ENCODE peak calls at places on chromosomes 11 and 22, in eight cellular contexts. One of them, this sample, is unnamed.

GRCh38 chr22:24305260-24305692 is 34.6 kb downstream of the SPECC1L start:
- DNase-seq in HEK293T: no peak
- DNase-seq in adipocyte: no peak
- DNase-seq in uterus: no peak
- DNase-seq in NCI-H1694 treated with DMSO at 0.1 percent for 48 hours: no peak
- DNase-seq in stimulated activated CD8-positive, alpha-beta memory T cell treated with anti-CD3 and anti-CD28 coated beads, Interleukin-4, amount 100 ng/mL, for 1 hour: no peak
- DNase-seq in fibroblast of villous mesenchyme: peak
- DNase-seq in activated T-helper 2 cell treated with anti-CD3 and anti-CD28 coated beads, Interferon-gamma antibody, Interleukin-2, Interleukin-4, amounts not matched to agents 10 μg/mL and 5 μg/mL and 100 μg/mL, durations not matched to agents 14 hours and 24 hours and 36 hours: no peak
- DNase-seq in this sample: no peak

GRCh38 chr22:33465554-33465953 is 407.4 kb upstream of the SYN3 start:
- DNase-seq in HEK293T: no peak
- DNase-seq in adipocyte: no peak
- DNase-seq in uterus: no peak
- DNase-seq in NCI-H1694 treated with DMSO at 0.1 percent for 48 hours: no peak
- DNase-seq in stimulated activated CD8-positive, alpha-beta memory T cell treated with anti-CD3 and anti-CD28 coated beads, Interleukin-4, amount 100 ng/mL, for 1 hour: no peak
- DNase-seq in fibroblast of villous mesenchyme: no peak
- DNase-seq in activated T-helper 2 cell treated with anti-CD3 and anti-CD28 coated beads, Interferon-gamma antibody, Interleukin-2, Interleukin-4, amounts not matched to agents 10 μg/mL and 5 μg/mL and 100 μg/mL, durations not matched to agents 14 hours and 24 hours and 36 hours: no peak
- DNase-seq in this sample: no peak

GRCh38 chr11:4093519-4094347 is 866 bp upstream of the RRM1 start:
- DNase-seq in HEK293T: no peak
- DNase-seq in adipocyte: no peak
- DNase-seq in uterus: no peak
- DNase-seq in NCI-H1694 treated with DMSO at 0.1 percent for 48 hours: no peak
- DNase-seq in stimulated activated CD8-positive, alpha-beta memory T cell treated with anti-CD3 and anti-CD28 coated beads, Interleukin-4, amount 100 ng/mL, for 1 hour: no peak
- DNase-seq in fibroblast of villous mesenchyme: no peak
- DNase-seq in activated T-helper 2 cell treated with anti-CD3 and anti-CD28 coated beads, Interferon-gamma antibody, Interleukin-2, Interleukin-4, amounts not matched to agents 10 μg/mL and 5 μg/mL and 100 μg/mL, durations not matched to agents 14 hours and 24 hours and 36 hours: no peak
- DNase-seq in this sample: no peak

GRCh38 chr11:12280199-12280837 is 97.1 kb upstream of the PARVA start:
- DNase-seq in HEK293T: no peak
- DNase-seq in adipocyte: no peak
- DNase-seq in uterus: no peak
- DNase-seq in NCI-H1694 treated with DMSO at 0.1 percent for 48 hours: no peak
- DNase-seq in stimulated activated CD8-positive, alpha-beta memory T cell treated with anti-CD3 and anti-CD28 coated beads, Interleukin-4, amount 100 ng/mL, for 1 hour: no peak
- DNase-seq in fibroblast of villous mesenchyme: no peak
- DNase-seq in activated T-helper 2 cell treated with anti-CD3 and anti-CD28 coated beads, Interferon-gamma antibody, Interleukin-2, Interleukin-4, amounts not matched to agents 10 μg/mL and 5 μg/mL and 100 μg/mL, durations not matched to agents 14 hours and 24 hours and 36 hours: no peak
- DNase-seq in this sample: no peak

GRCh38 chr11:65307298-65308229 is 7.1 kb upstream of the CDC42EP2 start:
- DNase-seq in HEK293T: no peak
- DNase-seq in adipocyte: no peak
- DNase-seq in uterus: no peak
- DNase-seq in NCI-H1694 treated with DMSO at 0.1 percent for 48 hours: no peak
- DNase-seq in stimulated activated CD8-positive, alpha-beta memory T cell treated with anti-CD3 and anti-CD28 coated beads, Interleukin-4, amount 100 ng/mL, for 1 hour: no peak
- DNase-seq in fibroblast of villous mesenchyme: no peak
- DNase-seq in activated T-helper 2 cell treated with anti-CD3 and anti-CD28 coated beads, Interferon-gamma antibody, Interleukin-2, Interleukin-4, amounts not matched to agents 10 μg/mL and 5 μg/mL and 100 μg/mL, durations not matched to agents 14 hours and 24 hours and 36 hours: no peak
- DNase-seq in this sample: no peak

GRCh38 chr22:20247010-20247505 is 21.1 kb downstream of the RTN4R start:
- DNase-seq in HEK293T: no peak
- DNase-seq in adipocyte: peak
- DNase-seq in uterus: peak
- DNase-seq in NCI-H1694 treated with DMSO at 0.1 percent for 48 hours: no peak
- DNase-seq in stimulated activated CD8-positive, alpha-beta memory T cell treated with anti-CD3 and anti-CD28 coated beads, Interleukin-4, amount 100 ng/mL, for 1 hour: no peak
- DNase-seq in fibroblast of villous mesenchyme: peak
- DNase-seq in activated T-helper 2 cell treated with anti-CD3 and anti-CD28 coated beads, Interferon-gamma antibody, Interleukin-2, Interleukin-4, amounts not matched to agents 10 μg/mL and 5 μg/mL and 100 μg/mL, durations not matched to agents 14 hours and 24 hours and 36 hours: no peak
- DNase-seq in this sample: no peak

GRCh38 chr11:78957481-78958245 is 383.0 kb upstream of the NARS2 start:
- DNase-seq in HEK293T: no peak
- DNase-seq in adipocyte: peak
- DNase-seq in uterus: no peak
- DNase-seq in NCI-H1694 treated with DMSO at 0.1 percent for 48 hours: no peak
- DNase-seq in stimulated activated CD8-positive, alpha-beta memory T cell treated with anti-CD3 and anti-CD28 coated beads, Interleukin-4, amount 100 ng/mL, for 1 hour: no peak
- DNase-seq in fibroblast of villous mesenchyme: peak
- DNase-seq in activated T-helper 2 cell treated with anti-CD3 and anti-CD28 coated beads, Interferon-gamma antibody, Interleukin-2, Interleukin-4, amounts not matched to agents 10 μg/mL and 5 μg/mL and 100 μg/mL, durations not matched to agents 14 hours and 24 hours and 36 hours: no peak
- DNase-seq in this sample: no peak

GRCh38 chr11:66595245-66595904 is 2.4 kb downstream of the CCS start:
- DNase-seq in HEK293T: no peak
- DNase-seq in adipocyte: no peak
- DNase-seq in uterus: no peak
- DNase-seq in NCI-H1694 treated with DMSO at 0.1 percent for 48 hours: no peak
- DNase-seq in stimulated activated CD8-positive, alpha-beta memory T cell treated with anti-CD3 and anti-CD28 coated beads, Interleukin-4, amount 100 ng/mL, for 1 hour: no peak
- DNase-seq in fibroblast of villous mesenchyme: peak
- DNase-seq in activated T-helper 2 cell treated with anti-CD3 and anti-CD28 coated beads, Interferon-gamma antibody, Interleukin-2, Interleukin-4, amounts not matched to agents 10 μg/mL and 5 μg/mL and 100 μg/mL, durations not matched to agents 14 hours and 24 hours and 36 hours: no peak
- DNase-seq in this sample: no peak

GRCh38 chr22:27216444-27216843 is 559.1 kb downstream of the MIAT start:
- DNase-seq in HEK293T: no peak
- DNase-seq in adipocyte: no peak
- DNase-seq in uterus: no peak
- DNase-seq in NCI-H1694 treated with DMSO at 0.1 percent for 48 hours: no peak
- DNase-seq in stimulated activated CD8-positive, alpha-beta memory T cell treated with anti-CD3 and anti-CD28 coated beads, Interleukin-4, amount 100 ng/mL, for 1 hour: no peak
- DNase-seq in fibroblast of villous mesenchyme: no peak
- DNase-seq in activated T-helper 2 cell treated with anti-CD3 and anti-CD28 coated beads, Interferon-gamma antibody, Interleukin-2, Interleukin-4, amounts not matched to agents 10 μg/mL and 5 μg/mL and 100 μg/mL, durations not matched to agents 14 hours and 24 hours and 36 hours: no peak
- DNase-seq in this sample: no peak

GRCh38 chr11:3021125-3021524 is 29.0 kb upstream of the NAP1L4 start:
- DNase-seq in HEK293T: peak
- DNase-seq in adipocyte: peak
- DNase-seq in uterus: no peak
- DNase-seq in NCI-H1694 treated with DMSO at 0.1 percent for 48 hours: peak
- DNase-seq in stimulated activated CD8-positive, alpha-beta memory T cell treated with anti-CD3 and anti-CD28 coated beads, Interleukin-4, amount 100 ng/mL, for 1 hour: no peak
- DNase-seq in fibroblast of villous mesenchyme: no peak
- DNase-seq in activated T-helper 2 cell treated with anti-CD3 and anti-CD28 coated beads, Interferon-gamma antibody, Interleukin-2, Interleukin-4, amounts not matched to agents 10 μg/mL and 5 μg/mL and 100 μg/mL, durations not matched to agents 14 hours and 24 hours and 36 hours: no peak
- DNase-seq in this sample: peak

GRCh38 chr11:93059074-93059957 is 89.9 kb downstream of the MTNR1B start:
- DNase-seq in HEK293T: no peak
- DNase-seq in adipocyte: peak
- DNase-seq in uterus: no peak
- DNase-seq in NCI-H1694 treated with DMSO at 0.1 percent for 48 hours: no peak
- DNase-seq in stimulated activated CD8-positive, alpha-beta memory T cell treated with anti-CD3 and anti-CD28 coated beads, Interleukin-4, amount 100 ng/mL, for 1 hour: no peak
- DNase-seq in fibroblast of villous mesenchyme: peak
- DNase-seq in activated T-helper 2 cell treated with anti-CD3 and anti-CD28 coated beads, Interferon-gamma antibody, Interleukin-2, Interleukin-4, amounts not matched to agents 10 μg/mL and 5 μg/mL and 100 μg/mL, durations not matched to agents 14 hours and 24 hours and 36 hours: no peak
- DNase-seq in this sample: no peak

GRCh38 chr11:84853841-84854497 is 773.2 kb downstream of the DLG2 start:
- DNase-seq in HEK293T: no peak
- DNase-seq in adipocyte: peak
- DNase-seq in uterus: no peak
- DNase-seq in NCI-H1694 treated with DMSO at 0.1 percent for 48 hours: no peak
- DNase-seq in stimulated activated CD8-positive, alpha-beta memory T cell treated with anti-CD3 and anti-CD28 coated beads, Interleukin-4, amount 100 ng/mL, for 1 hour: no peak
- DNase-seq in fibroblast of villous mesenchyme: no peak
- DNase-seq in activated T-helper 2 cell treated with anti-CD3 and anti-CD28 coated beads, Interferon-gamma antibody, Interleukin-2, Interleukin-4, amounts not matched to agents 10 μg/mL and 5 μg/mL and 100 μg/mL, durations not matched to agents 14 hours and 24 hours and 36 hours: no peak
- DNase-seq in this sample: no peak

This sample was measured in NCI-H1092.